ENCODE peak calls at places on chromosomes 11 and 22, in six cellular contexts. X is tibial nerve, S is H9, Q is RKO, A is A549, Z is mucosa of descending colon. V is an unnamed sample.

GRCh38 chr22:36628561-36629060 is 74.9 kb downstream of the CACNG2 start:
- DNase-seq in X (no peak), S (no peak), Q (no peak), A (no peak), Z (no peak), V (no peak)

GRCh38 chr22:46677323-46678002 is 57.3 kb downstream of the GRAMD4 start:
- DNase-seq in X (no peak), S (no peak), Q (no peak), A (no peak), Z (no peak), V (no peak)

GRCh38 chr11:102117472-102118113 is 7.3 kb downstream of the YAP1 start:
- DNase-seq in X (no peak), S (no peak), Q (no peak), A (no peak), Z (no peak), V (no peak)

GRCh38 chr22:30262917-30263741 is 3.5 kb downstream of the OSM start:
- DNase-seq in X (peak), S (peak), Q (peak), A (no peak), Z (peak), V (peak)

GRCh38 chr22:47393191-47393590 is 630.7 kb downstream of the TBC1D22A start:
- DNase-seq in X (no peak), S (no peak), Q (no peak), A (no peak), Z (no peak), V (no peak)

GRCh38 chr11:35809561-35809960 is 134.3 kb upstream of the LDLRAD3 start:
- DNase-seq in X (no peak), S (no peak), Q (no peak), A (no peak), Z (no peak), V (no peak)

GRCh38 chr11:120205596-120206161 is 5.2 kb upstream of the OAF start:
- DNase-seq in X (no peak), S (no peak), Q (peak), A (no peak), Z (no peak), V (no peak)

GRCh38 chr22:38191115-38191514 is 9.5 kb upstream of the PLA2G6 start:
- DNase-seq in X (no peak), S (no peak), Q (no peak), A (no peak), Z (no peak), V (no peak)

GRCh38 chr22:24951942-24952836 is at the start of gene KIAA1671:
- DNase-seq in X (peak), S (peak), Q (peak), A (peak), Z (peak), V (peak)

GRCh38 chr11:75174781-75175370 is 24.0 kb downstream of the SLCO2B1 start:
- DNase-seq in X (peak), S (no peak), Q (peak), A (no peak), Z (no peak), V (peak)

GRCh38 chr11:86182976-86183584 is 61.5 kb upstream of the EED start:
- DNase-seq in X (no peak), S (no peak), Q (no peak), A (no peak), Z (peak), V (no peak)

GRCh38 chr11:11265994-11266606 is 87.0 kb downstream of the CSNK2A3 start:
- DNase-seq in X (peak), S (peak), Q (no peak), A (peak), Z (peak), V (peak)

GRCh38 chr11:40819230-40819629 is 640.2 kb downstream of the LRRC4C start:
- DNase-seq in X (no peak), S (peak), Q (no peak), A (no peak), Z (no peak), V (no peak)

GRCh38 chr11:45879803-45880685 is 5.4 kb upstream of the MAPK8IP1 start:
- DNase-seq in X (no peak), S (no peak), Q (peak), A (no peak), Z (no peak), V (no peak)

GRCh38 chr11:129750343-129751292 is 65.0 kb upstream of the TMEM45B start:
- DNase-seq in X (peak), S (peak), Q (peak), A (peak), Z (peak), V (peak)

GRCh38 chr22:31287818-31288495 is 4.3 kb downstream of the PIK3IP1 start:
- DNase-seq in X (no peak), S (no peak), Q (no peak), A (no peak), Z (peak), V (no peak)

GRCh38 chr11:90135016-90135415 is 553 bp downstream of the NAALAD2 start:
- DNase-seq in X (no peak), S (no peak), Q (no peak), A (no peak), Z (no peak), V (no peak)

GRCh38 chr11:128324531-128325141 is 262.7 kb downstream of the ETS1 start:
- DNase-seq in X (no peak), S (no peak), Q (no peak), A (no peak), Z (peak), V (no peak)

GRCh38 chr11:78823588-78823987 is 248.9 kb upstream of the NARS2 start:
- DNase-seq in X (no peak), S (no peak), Q (no peak), A (no peak), Z (no peak), V (no peak)

GRCh38 chr22:24418786-24419479 is 8.5 kb upstream of the ADORA2A start:
- DNase-seq in X (no peak), S (no peak), Q (no peak), A (no peak), Z (peak), V (no peak)

GRCh38 chr22:32342977-32343376 is 14.7 kb upstream of the RFPL3 start:
- DNase-seq in X (no peak), S (no peak), Q (no peak), A (no peak), Z (no peak), V (no peak)

GRCh38 chr11:99371257-99371656 is 350.5 kb downstream of the CNTN5 start:
- DNase-seq in X (no peak), S (no peak), Q (no peak), A (no peak), Z (no peak), V (no peak)

GRCh38 chr11:104964247-104964646 is 4.1 kb downstream of the CASP4 start:
- DNase-seq in X (no peak), S (no peak), Q (no peak), A (no peak), Z (no peak), V (no peak)

GRCh38 chr11:47908198-47908597 is 60.0 kb upstream of the NUP160 start:
- DNase-seq in X (no peak), S (no peak), Q (no peak), A (no peak), Z (no peak), V (no peak)

GRCh38 chr11:2523821-2524391 is 79.1 kb downstream of the KCNQ1 start:
- DNase-seq in X (no peak), S (peak), Q (no peak), A (no peak), Z (peak), V (peak)

V was measured in testis.